ENCODE peak calls at places on chromosomes 12 and 14, in nine cellular contexts. R is adrenal gland, W is SK-N-SH, B is astrocyte of the cerebellum, X is psoas muscle, N is PC-3, G is MM.1S, O is fibroblast of the aortic adventitia, J is tibial artery. C is an unnamed sample.

GRCh38 chr12:76313289-76313688 is 34.9 kb downstream of the BBS10 start:
- DNase-seq in X (no peak), O (no peak), J (no peak), W (no peak), N (no peak), R (no peak), G (no peak), B (no peak), C (no peak)

GRCh38 chr14:74302160-74302628 is 540 bp downstream of the ABCD4 start:
- DNase-seq in N (peak), B (peak), G (peak), O (peak), J (no peak), W (peak), X (no peak), R (no peak), C (peak)

GRCh38 chr12:50708619-50709018 is 55.3 kb upstream of the ATF1 start:
- DNase-seq in R (no peak), N (no peak), B (no peak), W (no peak), O (no peak), G (no peak), X (no peak), J (no peak), C (no peak)

GRCh38 chr12:131621701-131622421 is 89.0 kb upstream of the SFSWAP start:
- DNase-seq in W (peak), O (no peak), R (no peak), B (no peak), J (no peak), X (no peak), G (no peak), N (no peak), C (no peak)

GRCh38 chr12:1544991-1545700 is 49.2 kb downstream of the FBXL14 start:
- DNase-seq in W (no peak), J (peak), B (no peak), G (no peak), X (peak), O (peak), R (peak), N (peak), C (no peak)

GRCh38 chr14:57729208-57730187 is 136.4 kb downstream of the SLC35F4 start:
- DNase-seq in J (no peak), B (no peak), W (no peak), O (no peak), R (no peak), G (no peak), N (no peak), X (no peak), C (no peak)

GRCh38 chr12:65741662-65742480 is 82.4 kb upstream of the HMGA2 start:
- DNase-seq in G (no peak), B (no peak), R (no peak), J (no peak), X (no peak), W (peak), N (no peak), O (peak), C (peak)

GRCh38 chr14:88327497-88327896 is 4.4 kb upstream of the KCNK10 start:
- DNase-seq in O (no peak), B (no peak), R (no peak), G (no peak), N (no peak), J (no peak), W (no peak), X (no peak), C (no peak)

GRCh38 chr14:72049462-72049861 is 117.2 kb downstream of the RGS6 start:
- DNase-seq in O (no peak), B (no peak), R (no peak), N (peak), G (no peak), X (no peak), J (no peak), W (no peak), C (peak)

GRCh38 chr12:2890388-2891239 is at the start of gene TULP3:
- DNase-seq in N (peak), R (peak), J (peak), G (peak), B (peak), O (peak), W (peak), X (peak), C (peak)
- TF ChIP-seq CTCF in N (no peak), R (peak), J (no peak), G (no peak), B (no peak), O (peak), W (no peak), X (no peak), C (no peak)

DNA sequence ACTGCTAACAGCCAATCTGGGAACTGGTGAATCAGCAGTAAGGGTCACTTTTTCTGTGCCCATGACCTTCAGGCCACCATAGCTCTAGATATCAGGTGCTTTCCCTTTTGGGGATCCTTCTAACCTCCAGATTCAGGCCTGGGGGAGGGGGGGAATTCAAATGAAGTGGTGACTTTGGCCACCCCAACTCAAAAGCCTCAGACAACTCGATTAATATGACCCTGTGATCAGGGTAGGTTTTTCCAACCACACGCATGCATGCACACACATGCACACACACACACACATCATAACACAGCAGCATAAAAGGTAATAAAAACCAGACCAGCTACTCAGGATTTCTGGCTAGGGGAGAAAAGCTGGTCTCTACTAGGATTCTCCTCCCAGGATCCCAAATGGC is 5.3 kb downstream of the TBX3 start:
- DNase-seq in R (peak), N (peak), W (no peak), G (no peak), X (no peak), J (no peak), B (no peak), O (no peak), C (no peak)
- H3K4me3 ChIP-seq in R (peak), N (peak), W (no peak), G (no peak), X (peak), J (no peak), B (peak), O (no peak), C (no peak)

DNA sequence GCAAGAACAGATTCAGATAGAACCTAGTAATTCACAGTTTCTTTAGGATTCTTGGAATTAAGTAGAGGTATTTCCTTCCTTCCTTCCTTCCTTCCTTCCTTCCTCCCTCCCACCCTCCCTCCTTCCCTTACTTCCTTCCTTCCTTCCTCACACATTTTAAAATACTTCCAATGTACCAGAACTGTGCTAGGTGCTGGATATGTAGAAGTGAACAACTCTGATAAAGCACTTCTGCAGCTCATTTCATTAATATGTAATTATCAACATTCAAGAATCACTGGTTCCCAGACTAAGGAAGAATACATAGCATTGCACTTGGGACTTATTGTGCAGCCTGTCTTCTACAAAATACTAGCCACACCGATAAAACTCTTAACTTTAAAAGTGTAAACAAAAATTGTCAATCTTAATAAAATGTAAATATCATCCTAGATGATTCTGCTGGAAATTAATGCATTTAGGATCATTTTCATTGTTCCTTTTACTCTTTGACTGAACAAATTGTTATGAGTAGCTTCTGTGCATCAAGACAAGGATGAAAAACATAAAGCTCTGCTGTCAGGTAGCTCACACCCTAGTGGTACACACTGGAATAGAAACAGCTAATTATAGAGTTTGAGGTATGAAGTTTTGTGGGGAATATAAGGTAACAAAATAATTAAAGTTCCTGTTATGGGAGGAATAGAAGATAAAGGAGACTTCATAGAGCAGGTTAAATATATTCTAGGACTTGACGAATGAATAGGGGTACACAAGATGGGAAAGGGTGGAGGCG is 99.9 kb upstream of the MYF6 start:
- DNase-seq in R (no peak), N (peak), O (no peak), W (no peak), B (no peak), J (no peak), X (no peak), G (no peak), C (no peak)
- TF ChIP-seq CTCF in R (no peak), N (peak), O (peak), W (peak), B (no peak), J (no peak), X (peak), G (peak), C (no peak)

DNA sequence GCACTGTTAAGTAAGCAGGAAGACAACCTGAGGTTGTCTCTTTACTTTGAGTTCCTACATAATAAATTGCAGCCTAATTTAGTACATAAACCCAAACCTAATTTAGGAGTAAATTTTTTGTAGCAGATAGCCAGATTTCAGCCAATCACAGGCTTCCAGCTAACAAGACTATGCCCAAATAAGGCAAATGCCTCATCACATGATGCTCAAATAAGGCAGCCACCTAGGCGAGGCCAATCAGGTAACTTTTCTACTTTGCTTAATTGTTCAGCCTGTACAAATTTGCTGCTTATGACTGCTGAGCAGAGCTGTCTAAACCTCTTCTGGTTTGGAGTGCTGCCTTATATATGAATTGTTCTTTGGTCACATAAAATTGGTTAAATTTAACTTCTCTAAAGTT is 1118.7 kb upstream of the TMEM132C start:
- DNase-seq in X (no peak), W (no peak), J (no peak), N (no peak), G (no peak), B (no peak), O (no peak), R (no peak), C (no peak)
- H3K4me3 ChIP-seq in X (no peak), W (no peak), J (no peak), N (no peak), G (no peak), B (no peak), O (no peak), R (no peak), C (no peak)

GRCh38 chr14:29168149-29168548 is 401.6 kb downstream of the FOXG1 start:
- DNase-seq in R (no peak), W (peak), O (no peak), J (no peak), G (no peak), B (no peak), X (no peak), N (no peak), C (no peak)
- TF ChIP-seq CTCF in R (no peak), W (no peak), O (no peak), J (no peak), G (no peak), B (no peak), X (no peak), N (no peak), C (peak)

C was measured in GM12865.